ENCODE peak calls at places on chromosome 16, in eight cellular contexts. D, J, V, L, K, H, R and G are unnamed samples.

GRCh38 chr16:24834459-24835335 is 11.1 kb upstream of the SLC5A11 start:
- DNase-seq in D (no peak), J (peak), V (no peak), L (no peak), K (no peak), H (no peak), R (peak), G (peak)

GRCh38 chr16:30948087-30948955 is 547 bp upstream of the ORAI3 start:
- DNase-seq in D (no peak), J (peak), V (no peak), L (no peak), K (peak), H (peak), R (peak), G (peak)

GRCh38 chr16:49921791-49922456 is 66.0 kb upstream of the ZNF423 start:
- DNase-seq in D (peak), J (peak), V (no peak), L (peak), K (peak), H (peak), R (peak), G (peak)

GRCh38 chr16:30637952-30638351 is 12.8 kb upstream of the PRR14 start:
- DNase-seq in D (no peak), J (peak), V (no peak), L (no peak), K (no peak), H (no peak), R (peak), G (peak)

GRCh38 chr16:24918641-24919040 is 72.9 kb downstream of the SLC5A11 start:
- DNase-seq in D (no peak), J (no peak), V (no peak), L (no peak), K (no peak), H (no peak), R (no peak), G (no peak)

GRCh38 chr16:3643095-3643730 is 11.3 kb upstream of the DNASE1 start:
- DNase-seq in D (no peak), J (no peak), V (no peak), L (no peak), K (peak), H (peak), R (no peak), G (no peak)

GRCh38 chr16:12027091-12027490 is 50.6 kb downstream of the SNX29 start:
- DNase-seq in D (peak), J (no peak), V (no peak), L (no peak), K (no peak), H (no peak), R (no peak), G (no peak)

GRCh38 chr16:4679854-4680636 is 13.3 kb upstream of the NUDT16L1 start:
- DNase-seq in D (no peak), J (no peak), V (no peak), L (no peak), K (no peak), H (peak), R (no peak), G (peak)

GRCh38 chr16:56911771-56912541 is 20.0 kb upstream of the HERPUD1 start:
- DNase-seq in D (no peak), J (peak), V (no peak), L (no peak), K (no peak), H (peak), R (no peak), G (peak)

GRCh38 chr16:59591480-59591879 is 857.4 kb upstream of the GOT2 start:
- DNase-seq in D (no peak), J (peak), V (no peak), L (no peak), K (no peak), H (no peak), R (peak), G (peak)

GRCh38 chr16:79334127-79334526 is 266.4 kb downstream of the MAF start:
- DNase-seq in D (no peak), J (no peak), V (no peak), L (no peak), K (no peak), H (no peak), R (no peak), G (no peak)

GRCh38 chr16:31696968-31697743 is 169.5 kb downstream of the AHSP start:
- DNase-seq in D (peak), J (peak), V (no peak), L (no peak), K (peak), H (no peak), R (peak), G (peak)

GRCh38 chr16:80277182-80277581 is 263.6 kb upstream of the DYNLRB2 start:
- DNase-seq in D (no peak), J (no peak), V (no peak), L (no peak), K (no peak), H (no peak), R (no peak), G (no peak)

GRCh38 chr16:4599545-4599944 is 15.1 kb downstream of the UBALD1 start:
- DNase-seq in D (no peak), J (no peak), V (no peak), L (no peak), K (no peak), H (no peak), R (no peak), G (no peak)

GRCh38 chr16:17312100-17312732 is 158.5 kb downstream of the XYLT1 start:
- DNase-seq in D (no peak), J (no peak), V (no peak), L (no peak), K (no peak), H (no peak), R (no peak), G (no peak)

GRCh38 chr16:65728172-65728571 is 606.3 kb upstream of the CDH11 start:
- DNase-seq in D (no peak), J (no peak), V (no peak), L (no peak), K (no peak), H (no peak), R (peak), G (no peak)

GRCh38 chr16:72905581-72905980 is 142.3 kb downstream of the ZFHX3 start:
- DNase-seq in D (no peak), J (peak), V (no peak), L (no peak), K (no peak), H (no peak), R (no peak), G (peak)

GRCh38 chr16:82366462-82366861 is 196.4 kb upstream of the MPHOSPH6 start:
- DNase-seq in D (no peak), J (no peak), V (no peak), L (no peak), K (no peak), H (no peak), R (no peak), G (no peak)

GRCh38 chr16:89615176-89615575 is 1.7 kb downstream of the DPEP1 start:
- DNase-seq in D (no peak), J (no peak), V (no peak), L (no peak), K (no peak), H (no peak), R (no peak), G (no peak)

GRCh38 chr16:787978-788398 is at the start of gene RPUSD1:
- DNase-seq in D (no peak), J (no peak), V (peak), L (no peak), K (no peak), H (no peak), R (peak), G (no peak)

GRCh38 chr16:21156767-21157467 is 1.6 kb upstream of the LDAF1 start:
- DNase-seq in D (peak), J (peak), V (no peak), L (no peak), K (no peak), H (no peak), R (peak), G (peak)

GRCh38 chr16:84973776-84974523 is 37.4 kb downstream of the ZDHHC7 start:
- DNase-seq in D (no peak), J (no peak), V (no peak), L (no peak), K (no peak), H (no peak), R (no peak), G (no peak)

GRCh38 chr16:138049-138417 is 440 bp downstream of the NPRL3 start:
- DNase-seq in D (no peak), J (peak), V (peak), L (peak), K (no peak), H (peak), R (peak), G (no peak)

GRCh38 chr16:53080345-53081031 is 25.7 kb downstream of the CHD9 start:
- DNase-seq in D (no peak), J (peak), V (no peak), L (no peak), K (peak), H (peak), R (peak), G (peak)

GRCh38 chr16:86942469-86943175 is 364.3 kb downstream of the FOXL1 start:
- DNase-seq in D (no peak), J (peak), V (no peak), L (no peak), K (no peak), H (no peak), R (no peak), G (no peak)

GRCh38 chr16:8572919-8573724 is 17.2 kb downstream of the TMEM114 start:
- DNase-seq in D (no peak), J (peak), V (no peak), L (no peak), K (no peak), H (no peak), R (no peak), G (peak)

GRCh38 chr16:68802190-68802589 is 41.1 kb upstream of the TANGO6 start:
- DNase-seq in D (no peak), J (peak), V (no peak), L (no peak), K (no peak), H (no peak), R (no peak), G (peak)

GRCh38 chr16:66695935-66696668 is 441 bp downstream of the CMTM4 start:
- DNase-seq in D (peak), J (no peak), V (peak), L (peak), K (no peak), H (peak), R (peak), G (no peak)

GRCh38 chr16:84970447-84971127 is 40.7 kb downstream of the ZDHHC7 start:
- DNase-seq in D (peak), J (peak), V (peak), L (peak), K (peak), H (peak), R (peak), G (peak)

GRCh38 chr16:30894540-30895368 is 877 bp upstream of the BCL7C start:
- DNase-seq in D (no peak), J (no peak), V (no peak), L (no peak), K (no peak), H (no peak), R (no peak), G (no peak)

GRCh38 chr16:87037012-87037411 is 280.2 kb downstream of the C16orf95 start:
- DNase-seq in D (no peak), J (no peak), V (no peak), L (no peak), K (no peak), H (peak), R (no peak), G (no peak)

GRCh38 chr16:20089246-20089965 is 15.7 kb upstream of the GPR139 start:
- DNase-seq in D (no peak), J (no peak), V (no peak), L (no peak), K (no peak), H (no peak), R (no peak), G (no peak)